ENCODE peak calls at places on chromosome 18, in five cellular contexts. E is suprapubic skin, P is tibial nerve, R is A549, A is H1. T is an unnamed sample.

GRCh38 chr18:66916834-66917233 is 312.9 kb upstream of the CDH19 start:
- DNase-seq in E (no peak), P (no peak), R (no peak), A (no peak), T (no peak)

GRCh38 chr18:61435064-61435652 is 101.9 kb downstream of the CDH20 start:
- DNase-seq in E (no peak), P (no peak), R (no peak), A (no peak), T (no peak)

GRCh38 chr18:901769-902168 is 2.9 kb upstream of the ADCYAP1 start:
- DNase-seq in E (no peak), P (no peak), R (no peak), A (no peak), T (no peak)

GRCh38 chr18:75365837-75366236 is 61.7 kb downstream of the SMIM21 start:
- DNase-seq in E (no peak), P (no peak), R (no peak), A (no peak), T (no peak)

GRCh38 chr18:34283506-34283905 is 58.8 kb upstream of the NOL4 start:
- DNase-seq in E (no peak), P (no peak), R (no peak), A (no peak), T (no peak)

GRCh38 chr18:37322497-37323035 is 243.0 kb downstream of the CELF4 start:
- DNase-seq in E (no peak), P (peak; percentile 7), R (peak; percentile 17), A (peak; percentile 29), T (no peak)

GRCh38 chr18:45025108-45025471 is 344.4 kb downstream of the SETBP1 start:
- DNase-seq in E (no peak), P (no peak), R (no peak), A (no peak), T (no peak)

GRCh38 chr18:31577195-31577594 is 14.5 kb upstream of the TTR start:
- DNase-seq in E (no peak), P (no peak), R (no peak), A (no peak), T (no peak)

GRCh38 chr18:74796928-74797576 is 199.4 kb downstream of the ZNF407 start:
- DNase-seq in E (no peak), P (no peak), R (no peak), A (no peak), T (no peak)

GRCh38 chr18:25650201-25650941 is 298.4 kb upstream of the ZNF521 start:
- DNase-seq in E (no peak), P (no peak), R (no peak), A (no peak), T (no peak)

GRCh38 chr18:39966275-39966674 is 1988.8 kb upstream of the PIK3C3 start:
- DNase-seq in E (no peak), P (no peak), R (no peak), A (peak; percentile 21), T (no peak)

GRCh38 chr18:42861259-42861658 is 254.2 kb downstream of the RIT2 start:
- DNase-seq in E (no peak), P (no peak), R (no peak), A (no peak), T (no peak)

GRCh38 chr18:6874316-6874715 is 144.8 kb downstream of the ARHGAP28 start:
- DNase-seq in E (no peak), P (no peak), R (no peak), A (no peak), T (peak; percentile 78)

GRCh38 chr18:55546873-55547704 is 40.9 kb downstream of the TCF4 start:
- DNase-seq in E (no peak), P (peak; percentile 20), R (no peak), A (no peak), T (no peak)

GRCh38 chr18:65606551-65607130 is 144.2 kb upstream of the CDH7 start:
- DNase-seq in E (no peak), P (no peak), R (no peak), A (no peak), T (no peak)

GRCh38 chr18:61606068-61606660 is 272.9 kb downstream of the CDH20 start:
- DNase-seq in E (peak; percentile 70), P (peak; percentile 6), R (no peak), A (no peak), T (no peak)

GRCh38 chr18:42931501-42931900 is 184.0 kb downstream of the RIT2 start:
- DNase-seq in E (no peak), P (no peak), R (no peak), A (no peak), T (no peak)

GRCh38 chr18:48763714-48764100 is 187.1 kb downstream of the SMAD7 start:
- DNase-seq in E (no peak), P (no peak), R (no peak), A (no peak), T (no peak)

GRCh38 chr18:74396252-74397204 is 60.6 kb downstream of the DIPK1C start:
- DNase-seq in E (no peak), P (no peak), R (no peak), A (no peak), T (no peak)

GRCh38 chr18:8752329-8752728 is 47.0 kb downstream of the MTCL1 start:
- DNase-seq in E (no peak), P (no peak), R (no peak), A (no peak), T (no peak)

GRCh38 chr18:26470011-26470637 is 78.2 kb downstream of the KCTD1 start:
- DNase-seq in E (no peak), P (no peak), R (no peak), A (no peak), T (no peak)

DNA sequence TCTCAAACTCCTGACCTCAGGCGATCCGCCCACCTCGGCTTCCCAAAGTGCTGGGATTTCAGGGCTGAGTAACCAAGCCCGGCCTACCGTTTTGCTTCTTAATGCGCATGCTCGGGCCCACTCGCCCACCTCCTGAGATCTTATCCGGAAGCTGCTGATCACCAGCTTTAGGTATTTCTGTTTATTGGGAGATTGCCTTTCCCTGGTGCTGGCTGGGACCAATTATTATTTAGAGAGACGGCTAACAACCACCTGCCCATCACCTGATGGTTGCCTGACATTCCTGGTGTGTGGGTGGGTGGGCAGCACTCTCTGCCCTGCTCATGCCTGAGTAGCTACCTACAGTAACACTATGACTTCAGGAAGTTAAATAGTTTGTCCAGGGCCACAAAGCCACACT is 56.3 kb upstream of the ZNF532 start:
- DNase-seq in E (no peak), P (no peak), R (no peak), A (peak; percentile 27), T (no peak)
- TF ChIP-seq EP300 in E (no peak), P (no peak), R (no peak), A (no peak), T (no peak)

GRCh38 chr18:79404567-79404910 is 8.8 kb downstream of the NFATC1 start:
- DNase-seq in E (peak; percentile 70), P (no peak), R (no peak), A (no peak), T (no peak)
- H3K4me3 ChIP-seq in E (no peak overlapping the region), P (no peak overlapping the region), R (no peak overlapping the region), A (no peak overlapping the region), T (no peak overlapping the region)

GRCh38 chr18:58761241-58761969 is 90.1 kb downstream of the MALT1 start:
- DNase-seq in E (peak; percentile 14), P (no peak), R (no peak), A (no peak), T (peak; percentile 57)
- TF ChIP-seq EP300 in E (no peak), P (no peak), R (no peak), A (no peak), T (no peak)

GRCh38 chr18:13612111-13612997 is 114.0 kb downstream of the FAM210A start:
- DNase-seq in E (no peak), P (no peak), R (no peak), A (no peak), T (peak; percentile 91)
- H3K4me3 ChIP-seq in E (peak overlapping the region; percentile 41), P (peak overlapping the region; percentile 37), R (no peak overlapping the region), A (no peak overlapping the region), T (peak overlapping the region; percentile 62)

GRCh38 chr18:3703732-3704176 is 253.8 kb downstream of the TGIF1 start:
- DNase-seq in E (no peak), P (peak; percentile 71), R (peak; percentile 51), A (no peak), T (no peak)

GRCh38 chr18:3704556-3705162 is 254.7 kb downstream of the TGIF1 start:
- DNase-seq in E (no peak), P (no peak), R (no peak), A (no peak), T (no peak)

GRCh38 chr18:3710712-3711269 is 260.8 kb downstream of the TGIF1 start:
- DNase-seq in E (no peak), P (peak; percentile 34), R (peak; percentile 22), A (no peak), T (no peak)

GRCh38 chr18:3709166-3709565 is 259.2 kb downstream of the TGIF1 start:
- DNase-seq in E (no peak), P (no peak), R (no peak), A (no peak), T (no peak)

GRCh38 chr18:3706279-3707097 is 256.5 kb downstream of the TGIF1 start:
- DNase-seq in E (no peak), P (peak; percentile 22), R (no peak), A (no peak), T (no peak)
- TF ChIP-seq EP300 in E (no peak), P (peak; percentile 22), R (no peak), A (no peak), T (no peak)

GRCh38 chr18:72867721-72868665 is at the start of gene NETO1:
- DNase-seq in E (no peak), P (no peak), R (no peak), A (no peak), T (no peak)
- H3K4me3 ChIP-seq in E (peak within 1 kb of the TSS; percentile 40), P (peak within 1 kb of the TSS; percentile 13), R (peak within 1 kb of the TSS; percentile 34), A (peak within 1 kb of the TSS; percentile 86), T (peak within 1 kb of the TSS; percentile 38)

DNA sequence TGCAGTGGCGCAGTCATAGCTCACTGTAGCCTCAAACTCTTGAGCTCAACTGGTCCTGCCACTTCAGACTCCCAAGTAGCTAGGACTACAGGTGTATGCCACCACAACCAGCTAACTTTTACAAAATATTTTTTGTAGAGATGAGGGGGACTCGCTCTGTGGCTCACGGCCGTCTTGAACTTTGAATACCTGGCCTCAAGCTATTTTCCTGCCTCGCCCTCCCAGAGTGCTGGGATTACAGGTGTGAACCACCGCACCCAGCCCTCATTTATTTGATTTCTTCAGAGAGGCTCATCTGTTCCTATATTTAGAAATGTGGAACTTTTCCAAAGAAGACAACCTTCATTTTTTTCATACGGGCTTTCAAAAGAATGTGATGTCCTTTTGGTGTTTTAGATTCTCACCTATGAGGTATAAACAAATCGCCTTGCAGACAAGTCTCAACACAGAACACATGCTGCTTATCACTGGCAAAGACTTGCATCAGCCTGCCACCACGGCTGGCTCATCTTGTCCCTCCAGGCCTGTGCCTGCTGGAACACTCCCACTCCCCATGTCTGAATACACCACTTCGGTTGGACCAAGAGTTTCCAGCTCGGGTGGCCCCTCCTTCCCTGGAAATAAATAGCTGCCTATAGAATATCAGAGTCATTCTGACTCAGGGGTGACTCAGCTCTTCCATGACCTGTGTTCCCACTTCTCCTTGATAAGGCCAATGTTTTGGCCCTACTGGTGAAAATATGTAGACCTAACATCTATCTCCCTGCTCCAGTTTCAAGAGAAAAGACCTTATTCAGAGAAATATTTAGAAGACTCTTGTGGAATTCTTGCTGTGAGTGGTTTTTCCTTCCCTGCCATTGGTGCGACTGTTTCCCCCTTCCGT is 202.6 kb downstream of the TGIF1 start:
- DNase-seq in E (peak; percentile 72), P (no peak), R (peak; percentile 89), A (peak; percentile 51), T (no peak)
- TF ChIP-seq EP300 in E (no peak), P (no peak), R (peak; percentile 88), A (no peak), T (no peak)